ENCODE peak calls at places on chromosomes 6 and 20, in five cellular contexts. J is WTC11; L is GM13976; Y is colonic mucosa; K is activated CD8-positive, alpha-beta T cell treated with anti-CD3 and anti-CD28 coated beads for 36 hours. O is an unnamed sample.

GRCh38 chr20:11912013-11912663 is 5.6 kb upstream of the BTBD3 start:
- DNase-seq in L (peak), K (peak), J (no peak), Y (no peak), O (peak)

GRCh38 chr6:26520088-26520839 is 17.9 kb upstream of the HMGN4 start:
- DNase-seq in K (no peak), Y (no peak), J (peak), L (peak), O (no peak)

GRCh38 chr6:56803594-56803993 is 151.3 kb upstream of the BEND6 start:
- DNase-seq in L (no peak), Y (no peak), J (no peak), K (no peak), O (no peak)

GRCh38 chr6:25369450-25370086 is 90.4 kb downstream of the CARMIL1 start:
- DNase-seq in J (no peak), L (no peak), Y (peak), K (peak), O (no peak)

GRCh38 chr20:47725248-47725973 is 59.9 kb downstream of the SULF2 start:
- DNase-seq in J (peak), L (peak), Y (peak), K (peak), O (peak)

GRCh38 chr6:151647871-151648639 is 154.2 kb downstream of the CCDC170 start:
- DNase-seq in K (peak), L (no peak), Y (no peak), J (peak), O (no peak)

GRCh38 chr20:6140947-6141346 is 18.1 kb upstream of the FERMT1 start:
- DNase-seq in J (peak), K (peak), L (no peak), Y (no peak), O (no peak)

GRCh38 chr6:51093899-51094665 is 275.4 kb downstream of the TFAP2B start:
- DNase-seq in J (no peak), L (no peak), K (no peak), Y (no peak), O (no peak)

GRCh38 chr6:8930009-8930408 is 494.7 kb upstream of the SLC35B3 start:
- DNase-seq in J (no peak), K (no peak), L (no peak), Y (no peak), O (no peak)

GRCh38 chr20:59948828-59949720 is 8.9 kb downstream of the FAM217B start:
- DNase-seq in L (peak), K (peak), Y (no peak), J (no peak), O (no peak)

GRCh38 chr6:52590634-52590985 is 13.8 kb upstream of the TRAM2 start:
- DNase-seq in J (no peak), K (no peak), L (no peak), Y (no peak), O (no peak)

GRCh38 chr6:150320450-150320849 is 48.4 kb upstream of the IYD start:
- DNase-seq in K (no peak), J (no peak), L (no peak), Y (no peak), O (no peak)

GRCh38 chr6:130033999-130034814 is 15.8 kb downstream of the L3MBTL3 start:
- DNase-seq in Y (no peak), K (peak), L (no peak), J (no peak), O (no peak)

GRCh38 chr6:147040041-147040440 is 164.2 kb upstream of the STXBP5 start:
- DNase-seq in Y (no peak), L (no peak), K (no peak), J (no peak), O (no peak)

GRCh38 chr6:154432533-154433476 is 76.2 kb upstream of the IPCEF1 start:
- DNase-seq in L (no peak), Y (no peak), J (no peak), K (no peak), O (no peak)

GRCh38 chr6:113361014-113361645 is 496.0 kb upstream of the MARCKS start:
- DNase-seq in K (no peak), Y (no peak), J (no peak), L (no peak), O (no peak)

GRCh38 chr6:85920782-85921181 is 278.1 kb upstream of the SYNCRIP start:
- DNase-seq in L (no peak), Y (no peak), J (no peak), K (no peak), O (no peak)

GRCh38 chr20:23130622-23130916 is 44.4 kb upstream of the CD93 start:
- DNase-seq in Y (no peak), J (no peak), K (no peak), L (no peak), O (no peak)

GRCh38 chr6:82270791-82271392 is 23.3 kb upstream of the IBTK start:
- DNase-seq in J (no peak), L (peak), Y (no peak), K (no peak), O (peak)

GRCh38 chr20:43563429-43563828 is 4.6 kb downstream of the SGK2 start:
- DNase-seq in Y (no peak), L (no peak), K (no peak), J (no peak), O (peak)